ENCODE peak calls at places on chromosomes 1 and 21, in five cellular contexts. I is left lung, U is H9, R is brain microvascular endothelial cell, M is lung. Q is an unnamed sample.

GRCh38 chr1:170580636-170581035 is 48.7 kb downstream of the GORAB start:
- DNase-seq in M (no peak), I (no peak), U (no peak), R (no peak), Q (no peak)

GRCh38 chr1:168613689-168614655 is 37.6 kb downstream of the XCL1 start:
- DNase-seq in R (no peak), U (no peak), I (no peak), M (no peak), Q (no peak)

GRCh38 chr1:55632906-55633305 is 417.7 kb upstream of the USP24 start:
- DNase-seq in M (no peak), R (no peak), I (no peak), U (no peak), Q (no peak)

GRCh38 chr1:221309711-221310110 is 430.5 kb downstream of the HLX start:
- DNase-seq in M (no peak), I (no peak), R (no peak), U (no peak), Q (no peak)

GRCh38 chr1:42938596-42939184 is 20.0 kb downstream of the SLC2A1 start:
- DNase-seq in M (no peak), U (no peak), R (no peak), I (no peak), Q (no peak)

GRCh38 chr1:160646711-160647328 is at the start of gene SLAMF1:
- DNase-seq in M (no peak), I (no peak), U (no peak), R (no peak), Q (no peak)

GRCh38 chr1:106022312-106022902 is 1034.1 kb upstream of the PRMT6 start:
- DNase-seq in U (no peak), M (no peak), R (no peak), I (no peak), Q (no peak)

GRCh38 chr1:1024421-1025415 is 4.8 kb downstream of the AGRN start:
- DNase-seq in M (peak; percentile 88), U (peak; percentile 87), I (peak; percentile 80), R (no peak), Q (no peak)

GRCh38 chr1:87684194-87684593 is 355.5 kb downstream of the LMO4 start:
- DNase-seq in R (no peak), U (peak; percentile 33), M (no peak), I (peak; percentile 35), Q (no peak)

GRCh38 chr1:110634086-110634454 is 27.9 kb upstream of the KCNA2 start:
- DNase-seq in U (no peak), R (no peak), I (no peak), M (no peak), Q (no peak)

GRCh38 chr1:40392206-40392605 is 18.7 kb downstream of the SMAP2 start:
- DNase-seq in U (no peak), R (peak; percentile 57), I (no peak), M (no peak), Q (no peak)

GRCh38 chr1:98903261-98903660 is 101.4 kb downstream of the PLPPR5 start:
- DNase-seq in M (no peak), I (no peak), R (peak; percentile 65), U (no peak), Q (no peak)

GRCh38 chr1:8355439-8356255 is 37.7 kb downstream of the SLC45A1 start:
- DNase-seq in U (no peak), R (no peak), I (no peak), M (no peak), Q (no peak)

GRCh38 chr1:175193339-175193950 is 869 bp upstream of the KIAA0040 start:
- DNase-seq in U (no peak), M (no peak), I (no peak), R (no peak), Q (no peak)

GRCh38 chr1:71465093-71465492 is 384.3 kb upstream of the ZRANB2 start:
- DNase-seq in M (no peak), R (no peak), I (no peak), U (no peak), Q (no peak)

GRCh38 chr1:21312407-21312992 is 22.2 kb upstream of the ECE1 start:
- DNase-seq in I (no peak), U (no peak), R (no peak), M (no peak), Q (no peak)

DNA sequence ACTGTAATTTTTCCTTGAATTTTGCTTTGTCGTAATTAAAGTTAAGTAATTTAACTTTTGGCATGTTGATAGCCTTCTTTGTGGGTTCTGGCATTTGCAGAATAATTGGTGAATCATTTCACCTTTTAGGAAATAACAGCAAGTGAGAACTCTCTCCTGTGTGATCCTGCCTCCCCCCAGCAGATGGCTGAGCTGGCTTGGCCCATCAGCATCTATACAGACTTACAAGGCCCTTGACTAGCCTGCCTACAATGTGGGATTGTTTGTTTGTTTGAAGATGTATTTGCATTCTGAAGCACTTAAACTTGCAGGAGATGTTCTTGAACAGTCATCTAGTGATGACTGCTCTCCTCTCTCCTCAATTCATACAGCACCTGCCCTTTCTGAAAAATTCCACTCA is 55.9 kb downstream of the MACO1 start:
- DNase-seq in U (peak; percentile 52), M (no peak), I (no peak), R (no peak), Q (no peak)
- TF ChIP-seq CTCF in U (peak; percentile 51), M (no peak), I (no peak), R (peak; percentile 60), Q (no peak)

DNA sequence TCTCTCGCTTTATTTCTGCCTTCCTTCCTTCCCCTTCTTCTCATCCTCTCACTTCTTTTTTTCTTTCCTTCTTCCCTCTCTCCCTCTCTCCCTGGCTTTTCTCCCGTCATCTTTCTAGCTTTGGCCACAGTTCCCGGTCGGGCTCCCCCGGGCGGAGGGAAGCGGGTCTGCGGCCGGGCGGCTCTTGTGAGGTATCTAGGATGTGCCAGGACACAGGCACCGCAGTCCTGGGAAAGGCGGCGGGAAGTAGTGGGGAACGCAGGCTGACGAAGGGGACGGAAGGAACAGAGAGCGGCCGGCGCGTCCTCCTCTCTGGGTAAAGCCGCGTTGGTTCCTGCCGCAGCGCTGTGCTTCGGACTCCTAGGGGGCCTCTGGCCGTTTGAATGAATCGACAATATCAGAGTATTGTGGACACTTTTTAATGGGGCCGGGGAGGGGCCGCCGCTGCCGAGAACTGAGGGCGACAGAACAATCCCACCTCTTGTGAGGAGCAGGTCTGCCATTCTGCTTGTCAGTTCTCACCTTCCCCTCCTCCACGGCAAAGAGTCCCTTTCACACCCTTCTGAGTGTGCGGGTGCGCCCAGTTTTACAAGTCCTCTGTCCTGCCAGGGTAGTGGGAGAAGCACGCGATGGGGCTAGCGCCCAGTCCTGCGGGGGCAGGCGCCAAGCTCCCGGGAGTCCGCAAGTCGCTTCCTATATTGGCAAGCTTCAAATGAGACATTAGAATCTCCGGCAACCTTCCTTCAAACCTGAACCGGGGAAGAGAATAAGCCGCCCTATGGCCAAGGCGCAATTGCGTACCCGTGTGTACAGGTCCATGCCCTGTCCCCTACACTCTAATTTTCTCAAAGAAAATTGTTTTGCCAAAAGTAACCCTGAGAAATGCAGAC is 1.1 kb upstream of the LHX9 start:
- DNase-seq in I (no peak), U (peak; percentile 90), R (peak; percentile 45), M (no peak), Q (no peak)
- TF ChIP-seq CTCF in I (peak; percentile 27), U (peak; percentile 78), R (peak; percentile 86), M (no peak), Q (no peak)

GRCh38 chr1:222387020-222387816 is 160.7 kb downstream of the HHIPL2 start:
- DNase-seq in R (no peak), I (no peak), M (no peak), U (peak; percentile 74), Q (no peak)

GRCh38 chr1:222384536-222384935 is 163.4 kb downstream of the HHIPL2 start:
- DNase-seq in I (no peak), R (no peak), M (no peak), U (no peak), Q (no peak)

GRCh38 chr1:222385973-222386372 is 161.9 kb downstream of the HHIPL2 start:
- DNase-seq in U (no peak), R (no peak), I (no peak), M (no peak), Q (no peak)

GRCh38 chr1:222385262-222385661 is 162.6 kb downstream of the HHIPL2 start:
- DNase-seq in U (no peak), R (no peak), I (no peak), M (no peak), Q (no peak)

DNA sequence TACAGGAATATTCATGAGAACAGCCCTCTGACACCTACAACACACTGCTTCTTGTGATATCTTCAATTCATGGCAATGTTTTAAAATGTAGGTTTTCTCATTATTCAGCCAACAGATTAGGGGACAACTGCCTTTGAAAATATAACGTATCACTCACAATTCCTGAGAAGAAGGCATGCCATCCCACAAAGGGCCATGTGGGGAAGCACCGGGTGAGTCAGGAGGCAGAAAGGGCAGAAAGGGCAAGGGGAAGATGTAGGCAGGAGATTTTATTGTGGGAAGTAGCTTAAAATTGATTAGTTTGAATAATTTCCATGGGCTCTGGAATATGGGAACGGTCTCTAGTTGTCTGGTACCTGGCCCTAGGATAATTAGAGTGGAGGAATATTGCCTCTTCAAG is 165.7 kb downstream of the HHIPL2 start:
- DNase-seq in U (no peak), M (no peak), I (no peak), R (no peak), Q (no peak)
- TF ChIP-seq CTCF in U (no peak), M (no peak), I (no peak), R (peak; percentile 8), Q (no peak)

GRCh38 chr1:36591278-36591677 is 108.6 kb upstream of the CSF3R start:
- DNase-seq in R (no peak), M (no peak), I (no peak), U (peak; percentile 61), Q (no peak)
- TF ChIP-seq CTCF in R (no peak), M (no peak), I (no peak), U (peak; percentile 57), Q (no peak)

DNA sequence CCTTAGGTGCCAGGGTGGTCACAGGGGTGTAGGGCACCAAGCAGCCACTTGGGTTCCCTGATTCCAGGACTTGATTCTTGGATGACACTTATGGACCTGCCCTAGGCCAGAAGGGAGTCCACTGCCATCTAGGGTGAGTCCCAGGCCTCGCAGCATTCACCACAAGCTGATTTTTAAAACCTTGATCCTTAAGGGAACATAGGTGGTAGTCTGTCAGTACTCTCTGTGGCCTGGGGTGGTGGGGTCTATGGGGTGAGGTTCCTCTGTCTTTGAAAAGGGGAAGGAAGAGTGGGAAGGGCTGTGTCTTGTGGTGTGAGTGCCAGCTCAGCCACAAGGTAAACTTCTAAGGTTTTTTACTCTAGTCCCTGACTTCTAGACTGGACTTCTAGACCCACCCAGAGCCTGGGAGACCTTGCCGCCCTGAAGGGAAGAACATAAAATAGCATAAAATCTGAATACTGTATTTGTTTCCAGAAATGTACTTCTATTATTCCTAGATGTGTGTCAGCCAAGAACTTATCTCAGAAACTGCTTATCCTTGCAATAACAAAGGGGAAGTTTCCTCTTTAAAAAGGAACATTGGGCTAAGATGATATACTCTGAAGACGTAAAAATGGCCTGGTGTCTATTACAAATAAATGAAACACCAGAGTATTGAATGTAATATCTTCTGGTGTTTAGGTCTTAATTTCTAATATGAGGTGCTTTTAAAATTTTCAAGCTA is 757.3 kb downstream of the LTN1 start:
- DNase-seq in M (no peak), I (peak; percentile 37), U (peak; percentile 53), R (no peak), Q (no peak)
- TF ChIP-seq CTCF in M (no peak), I (peak; percentile 28), U (peak; percentile 48), R (peak; percentile 33), Q (no peak)

DNA sequence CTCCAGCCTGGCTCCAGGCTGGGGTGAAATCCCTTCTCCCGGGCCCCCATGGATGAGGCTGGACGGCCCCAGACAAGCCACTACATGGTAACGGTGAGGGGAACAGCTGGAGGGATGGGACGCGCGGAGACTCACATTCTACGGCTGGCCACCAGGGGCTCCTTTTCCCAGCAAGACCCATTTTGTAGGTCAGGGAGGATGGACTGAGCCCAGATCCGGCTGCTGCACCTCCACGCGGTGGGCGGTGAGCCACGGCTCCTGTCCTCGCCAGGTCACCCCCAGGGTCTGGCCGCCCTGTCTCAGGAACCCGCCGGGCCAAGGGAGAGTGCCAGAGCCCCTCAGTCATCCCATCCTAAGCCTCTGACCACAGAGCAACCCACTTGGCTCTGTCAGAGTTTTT is 75.0 kb upstream of the ACTRT2 start:
- DNase-seq in U (no peak), I (no peak), R (no peak), M (no peak), Q (no peak)
- TF ChIP-seq CTCF in U (no peak), I (no peak), R (no peak), M (no peak), Q (no peak)

Q was measured in natural killer cell.